ENCODE peak calls at places on chromosomes 4 and X, in nine cellular contexts. E is IMR-90, Z is GM23248, G is mesenchymal stem cell, K is HCT116, U is endodermal cell, H is H1, N is H9, F is neural progenitor cell. J is an unnamed sample.

GRCh38 chr4:40520533-40520932 is 109.1 kb downstream of the RBM47 start:
- DNase-seq in G (no peak), F (no peak), Z (no peak), E (no peak), H (no peak), U (no peak), N (no peak), K (no peak), J (no peak)

GRCh38 chr4:36281384-36282106 is at the start of gene DTHD1:
- DNase-seq in N (no peak), Z (no peak), F (no peak), G (no peak), H (no peak), U (no peak), E (no peak), K (no peak), J (no peak)

GRCh38 chrX:12974797-12975669 is at the start of gene TMSB4X:
- DNase-seq in K (no peak), Z (peak; percentile 88), F (peak; percentile 95), N (peak; percentile 86), U (peak; percentile 96), H (peak; percentile 80), G (peak; percentile 88), E (peak; percentile 74), J (peak; percentile 79)

GRCh38 chr4:161419822-161420221 is 744.0 kb downstream of the FSTL5 start:
- DNase-seq in K (no peak), N (peak; percentile 33), G (peak; percentile 31), U (peak; percentile 74), Z (no peak), H (peak; percentile 51), E (no peak), F (peak; percentile 34), J (no peak)

GRCh38 chr4:56995525-56995924 is 16.8 kb downstream of the POLR2B start:
- DNase-seq in N (no peak), U (no peak), K (no peak), H (no peak), F (no peak), G (no peak), Z (peak; percentile 94), E (peak; percentile 97), J (peak; percentile 74)

GRCh38 chr4:39621582-39621981 is 17.1 kb downstream of the SMIM14 start:
- DNase-seq in N (peak; percentile 44), G (peak; percentile 95), H (no peak), K (peak; percentile 51), F (no peak), E (peak; percentile 81), Z (peak; percentile 90), U (peak; percentile 79), J (peak; percentile 81)

GRCh38 chr4:1472148-1472797 is 66.0 kb upstream of the NKX1-1 start:
- DNase-seq in K (no peak), N (no peak), H (no peak), G (no peak), E (no peak), U (peak; percentile 41), Z (no peak), F (no peak), J (no peak)

GRCh38 chr4:168864831-168865541 is 145.1 kb downstream of the CBR4 start:
- DNase-seq in F (no peak), U (peak; percentile 65), H (no peak), N (peak; percentile 57), Z (peak; percentile 80), K (no peak), E (peak; percentile 67), G (no peak), J (peak; percentile 53)

GRCh38 chr4:80016506-80016905 is 56.5 kb downstream of the ANTXR2 start:
- DNase-seq in Z (peak; percentile 45), N (no peak), U (no peak), G (peak; percentile 33), F (no peak), K (no peak), H (no peak), E (peak; percentile 37), J (no peak)

GRCh38 chr4:122663814-122664610 is 43.1 kb upstream of the IL21 start:
- DNase-seq in F (no peak), N (no peak), G (no peak), K (no peak), Z (peak; percentile 69), H (no peak), U (no peak), E (peak; percentile 49), J (peak; percentile 48)

GRCh38 chrX:2829066-2829430 is 318 bp downstream of the GYG2 start:
- DNase-seq in F (peak; percentile 86), U (peak; percentile 88), N (peak; percentile 75), K (no peak), G (no peak), E (no peak), Z (no peak), H (peak; percentile 69), J (peak; percentile 53)

GRCh38 chr4:52051213-52051614 is at the start of gene SPATA18:
- DNase-seq in U (no peak), Z (peak; percentile 78), F (peak; percentile 38), E (no peak), H (peak; percentile 47), N (peak; percentile 28), K (no peak), G (peak; percentile 37), J (peak; percentile 76)

GRCh38 chr4:117691572-117692351 is 342.5 kb upstream of the NDST3 start:
- DNase-seq in E (no peak), Z (no peak), K (no peak), U (peak; percentile 49), G (no peak), N (no peak), F (no peak), H (no peak), J (no peak)

GRCh38 chrX:7514871-7515599 is 327.9 kb upstream of the VCX start:
- DNase-seq in H (no peak), N (no peak), K (no peak), U (no peak), G (no peak), Z (peak; percentile 51), E (no peak), F (no peak), J (no peak)

GRCh38 chr4:161813389-161813788 is 350.4 kb downstream of the FSTL5 start:
- DNase-seq in U (no peak), Z (no peak), K (no peak), H (no peak), N (no peak), F (no peak), G (no peak), E (no peak), J (no peak)

GRCh38 chr4:100849319-100849718 is 331.5 kb upstream of the EMCN start:
- DNase-seq in U (no peak), G (no peak), Z (no peak), N (no peak), H (no peak), K (no peak), F (peak; percentile 22), E (no peak), J (no peak)

GRCh38 chr4:47218631-47219030 is 187.3 kb downstream of the GABRB1 start:
- DNase-seq in F (no peak), G (no peak), U (no peak), Z (no peak), E (no peak), K (no peak), N (no peak), H (no peak), J (no peak)

GRCh38 chrX:97494756-97495372 is 611.2 kb downstream of the RPA4 start:
- DNase-seq in Z (no peak), G (no peak), H (no peak), N (no peak), U (no peak), E (no peak), K (no peak), F (no peak), J (no peak)

GRCh38 chrX:130108647-130109428 is 1.5 kb downstream of the ELF4 start:
- DNase-seq in N (no peak), E (no peak), Z (peak; percentile 62), H (no peak), F (no peak), K (no peak), U (peak; percentile 63), G (no peak), J (peak; percentile 48)
- H3K9ac ChIP-seq in N (no peak overlapping the region), E (peak overlapping the region; percentile 77), Z (peak overlapping the region; percentile 100), H (no peak overlapping the region), F (no peak overlapping the region), K (peak overlapping the region; percentile 77), U (no peak overlapping the region), G (peak overlapping the region; percentile 87), J (peak overlapping the region; percentile 87)

GRCh38 chrX:40003982-40004535 is 93.7 kb downstream of the BCOR start:
- DNase-seq in N (peak; percentile 82), Z (no peak), G (no peak), F (no peak), E (no peak), K (no peak), U (peak; percentile 88), H (peak; percentile 46), J (no peak)

GRCh38 chrX:40005290-40006011 is 92.3 kb downstream of the BCOR start:
- DNase-seq in E (no peak), G (no peak), F (peak; percentile 28), U (peak; percentile 74), N (peak; percentile 33), H (peak; percentile 51), Z (no peak), K (no peak), J (no peak)

GRCh38 chrX:40006025-40007017 is 91.4 kb downstream of the BCOR start:
- DNase-seq in K (no peak), Z (peak; percentile 43), F (peak; percentile 81), G (peak; percentile 35), U (peak; percentile 91), N (peak; percentile 83), E (no peak), H (peak; percentile 63), J (peak; percentile 42)

GRCh38 chrX:40003071-40003981 is 94.4 kb downstream of the BCOR start:
- DNase-seq in E (peak; percentile 17), K (no peak), F (peak; percentile 38), U (peak; percentile 63), G (peak; percentile 36), H (no peak), N (no peak), Z (no peak), J (peak; percentile 55)

DNA sequence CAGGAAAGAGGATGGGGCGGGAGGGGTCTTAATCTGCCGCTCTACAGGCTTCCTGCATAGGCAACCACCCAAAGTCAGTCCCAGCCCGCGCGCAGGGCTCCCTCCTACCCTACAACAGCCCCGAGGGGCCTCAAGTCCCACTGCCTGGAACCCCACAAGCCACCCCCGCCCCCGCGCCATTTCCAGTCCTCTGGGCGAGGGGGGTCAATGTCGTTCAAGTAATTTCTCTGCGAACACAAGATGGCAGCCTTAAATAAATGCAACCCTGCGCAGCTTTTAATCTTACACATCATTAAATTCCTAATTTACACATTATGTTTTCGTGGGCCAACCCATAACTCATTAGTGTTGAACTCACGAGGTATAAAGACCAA is 92.9 kb downstream of the BCOR start:
- DNase-seq in U (peak; percentile 66), G (no peak), F (peak; percentile 28), K (no peak), N (peak; percentile 42), H (peak; percentile 45), Z (no peak), E (no peak), J (no peak)
- H3K9ac ChIP-seq in U (no peak overlapping the region), G (no peak overlapping the region), F (no peak overlapping the region), K (no peak overlapping the region), N (no peak overlapping the region), H (no peak overlapping the region), Z (no peak overlapping the region), E (no peak overlapping the region), J (no peak overlapping the region)

GRCh38 chrX:9148626-9149385 is 114.9 kb upstream of the FAM9B start:
- DNase-seq in H (no peak), F (peak; percentile 20), N (peak; percentile 69), U (peak; percentile 86), Z (peak; percentile 77), K (no peak), G (peak; percentile 62), E (peak; percentile 71), J (peak; percentile 65)
- H3K9ac ChIP-seq in H (no peak overlapping the region), F (no peak overlapping the region), N (no peak overlapping the region), U (peak overlapping the region; percentile 30), Z (peak overlapping the region; percentile 71), K (no peak overlapping the region), G (peak overlapping the region; percentile 87), E (no peak overlapping the region), J (peak overlapping the region; percentile 62)

GRCh38 chrX:15334561-15334960 is 762 bp downstream of the PIGA start:
- DNase-seq in F (no peak), H (no peak), N (no peak), E (peak; percentile 23), K (no peak), U (no peak), Z (peak; percentile 64), G (peak; percentile 32), J (peak; percentile 36)
- H3K9ac ChIP-seq in F (peak overlapping the region; percentile 77), H (no peak overlapping the region), N (peak overlapping the region; percentile 76), E (peak overlapping the region; percentile 83), K (peak overlapping the region; percentile 77), U (peak overlapping the region; percentile 83), Z (peak overlapping the region; percentile 90), G (peak overlapping the region; percentile 98), J (peak overlapping the region; percentile 82)